ENCODE peak calls at places on chromosomes 12 and 14, in four cellular contexts. D, S, V and M are unnamed samples.

GRCh38 chr12:46699986-46700385 is 125.8 kb downstream of the SLC38A4 start:
- DNase-seq in S (no peak), V (no peak), D (no peak), M (no peak)

GRCh38 chr12:41293011-41293410 is 104.9 kb downstream of the PDZRN4 start:
- DNase-seq in V (no peak), D (no peak), S (no peak), M (no peak)

GRCh38 chr12:109630107-109630506 is 56.5 kb downstream of the MVK start:
- DNase-seq in D (no peak), V (no peak), S (no peak), M (no peak)

GRCh38 chr12:75270157-75270556 is 60.0 kb downstream of the CAPS2 start:
- DNase-seq in V (no peak), S (no peak), D (no peak), M (no peak)

GRCh38 chr12:7101694-7102131 is 7.3 kb downstream of the C1RL start:
- DNase-seq in S (no peak), D (no peak), V (no peak), M (peak)

GRCh38 chr12:96861656-96862055 is 45.4 kb upstream of the NEDD1 start:
- DNase-seq in D (no peak), S (no peak), V (no peak), M (no peak)

GRCh38 chr14:54487771-54488170 is 1.0 kb downstream of the GMFB start:
- DNase-seq in V (no peak), D (no peak), S (no peak), M (peak)

GRCh38 chr12:6199531-6200265 is 502 bp upstream of the CD9 start:
- DNase-seq in S (no peak), V (no peak), D (no peak), M (peak)

GRCh38 chr12:1162083-1162760 is 171.2 kb downstream of the ERC1 start:
- DNase-seq in V (no peak), D (no peak), S (no peak), M (no peak)

GRCh38 chr12:74780458-74781241 is 243.0 kb downstream of the ATXN7L3B start:
- DNase-seq in V (no peak), D (no peak), S (no peak), M (no peak)

DNA sequence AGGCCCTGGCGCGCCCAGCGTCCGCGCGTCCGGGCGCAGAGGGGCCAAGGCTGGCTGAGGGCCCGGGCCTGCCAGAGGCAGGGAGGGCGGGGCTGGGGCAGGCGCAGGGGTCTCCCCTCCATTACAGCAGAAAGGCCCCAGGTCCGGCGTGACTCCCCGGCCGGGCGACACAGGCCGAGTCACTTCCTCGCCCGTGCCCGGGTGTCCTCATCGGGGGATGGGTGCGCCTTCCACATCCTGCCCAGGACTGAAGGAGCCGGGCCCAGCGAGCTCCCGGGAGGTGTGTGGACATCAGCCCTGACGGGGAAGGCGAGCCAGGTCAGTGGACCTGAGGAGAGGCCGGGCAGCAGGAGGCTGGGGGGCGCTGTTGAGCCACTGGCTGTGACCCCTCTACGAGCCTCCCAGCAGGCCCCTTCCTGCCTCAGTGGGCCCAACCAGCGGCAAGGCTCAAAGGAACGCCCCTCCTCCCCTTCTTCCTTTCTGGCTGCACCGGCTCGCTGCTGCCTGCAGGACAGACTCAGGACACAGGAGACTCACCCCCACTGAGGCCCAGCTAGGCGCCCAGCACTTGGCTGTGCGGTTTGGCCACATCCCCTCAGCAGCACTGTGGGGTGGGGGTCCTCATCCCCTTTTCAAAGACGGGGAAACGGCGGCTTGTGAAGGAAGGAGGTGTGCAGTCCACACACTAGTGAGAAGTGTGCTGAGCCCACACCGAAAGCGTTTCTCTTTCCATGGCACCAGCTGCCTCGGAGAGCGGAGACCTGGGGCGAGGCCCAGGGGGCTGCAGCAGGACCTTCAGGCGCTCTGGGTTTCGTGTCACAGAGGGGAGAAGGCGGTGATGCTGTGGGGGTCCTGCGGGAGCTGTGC is 606 bp downstream of the TNFAIP2 start:
- DNase-seq in S (peak), D (no peak), V (no peak), M (peak)
- TF ChIP-seq CREB1 in S (no peak), D (no peak), V (no peak), M (no peak)

GRCh38 chr12:131104464-131105350 is 151.0 kb downstream of the ADGRD1 start:
- DNase-seq in D (no peak), S (peak), V (peak), M (peak)
- TF ChIP-seq JUNB in D (no peak), S (no peak), V (no peak), M (no peak)

GRCh38 chr12:71546322-71546861 is 106.8 kb downstream of the LGR5 start:
- DNase-seq in D (no peak), S (no peak), V (no peak), M (no peak)
- TF ChIP-seq CREB1 in D (no peak), S (no peak), V (no peak), M (no peak)

GRCh38 chr14:104940526-104941150 is 16.0 kb downstream of the PLD4 start:
- DNase-seq in S (no peak), V (no peak), D (no peak), M (peak)
- TF ChIP-seq JUNB in S (no peak), V (no peak), D (no peak), M (no peak)

DNA sequence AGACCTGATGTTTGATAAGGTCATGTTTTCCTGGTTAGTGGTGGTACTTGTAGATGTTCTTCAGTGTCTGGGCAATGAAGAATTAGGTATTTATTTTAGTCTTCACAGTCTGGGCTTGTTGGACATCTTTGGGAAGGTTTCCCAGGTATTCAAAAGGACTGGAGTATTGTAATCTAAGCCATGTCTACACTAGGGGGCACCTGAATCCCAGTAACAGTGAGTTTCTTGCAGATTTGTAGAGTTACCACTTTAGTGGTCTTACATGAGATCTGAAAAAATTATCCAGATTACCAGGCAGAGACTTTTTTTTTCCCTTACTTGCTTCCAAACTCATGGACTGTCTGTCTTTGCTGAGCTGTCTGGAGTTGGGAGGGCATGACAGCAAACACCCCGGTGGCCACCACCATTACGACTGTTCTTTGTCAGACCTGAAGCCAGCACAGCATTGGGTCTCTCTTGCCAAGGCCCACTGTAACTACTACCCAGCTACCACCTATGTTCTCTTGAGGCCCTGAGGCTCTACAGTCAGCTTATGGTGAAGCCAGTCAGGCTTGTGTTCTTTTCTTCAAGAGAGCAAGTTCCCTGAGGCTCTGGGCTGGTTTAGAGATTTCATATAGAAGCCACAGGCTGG is 820.7 kb upstream of the FBXO33 start:
- DNase-seq in V (no peak), D (no peak), S (no peak), M (peak)
- TF ChIP-seq CREB1 in V (no peak), D (no peak), S (no peak), M (no peak)

GRCh38 chr12:48002179-48002601 is 2.1 kb downstream of the COL2A1 start:
- DNase-seq in S (no peak), V (no peak), D (no peak), M (peak)

GRCh38 chr12:48000878-48001321 is 3.4 kb downstream of the COL2A1 start:
- DNase-seq in V (no peak), D (no peak), S (no peak), M (peak)

GRCh38 chr12:47999816-48000215 is 4.5 kb downstream of the COL2A1 start:
- DNase-seq in S (no peak), V (no peak), D (no peak), M (no peak)

GRCh38 chr12:48002773-48003218 is 1.5 kb downstream of the COL2A1 start:
- DNase-seq in S (no peak), V (no peak), D (no peak), M (peak)

GRCh38 chr12:48001426-48002178 is 2.7 kb downstream of the COL2A1 start:
- DNase-seq in V (no peak), D (no peak), S (peak), M (peak)
- TF ChIP-seq JUNB in V (no peak), D (no peak), S (no peak), M (no peak)